ENCODE peak calls at places on chromosomes 2 and 18, in eight cellular contexts. One of them, this sample, is unnamed.

GRCh38 chr2:108169982-108170625 is 69.7 kb upstream of the SULT1C3 start:
- DNase-seq in D341Med: peak
- DNase-seq in stimulated activated effector memory CD8-positive, alpha-beta T cell treated with anti-CD3 and anti-CD28 coated beads, Interleukin-12 subunit alpha, Interleukin-12 subunit beta, amount 100 ng/mL, for 72 hours: no peak
- DNase-seq in Panc1: no peak
- DNase-seq in EL: peak
- DNase-seq in Kasumi-1: peak
- DNase-seq in fibroblast of pulmonary artery: peak
- DNase-seq in HuH-7: peak
- DNase-seq in this sample: no peak

GRCh38 chr2:63874204-63875134 is 32.8 kb downstream of the UGP2 start:
- DNase-seq in D341Med: no peak
- DNase-seq in stimulated activated effector memory CD8-positive, alpha-beta T cell treated with anti-CD3 and anti-CD28 coated beads, Interleukin-12 subunit alpha, Interleukin-12 subunit beta, amount 100 ng/mL, for 72 hours: no peak
- DNase-seq in Panc1: no peak
- DNase-seq in EL: no peak
- DNase-seq in Kasumi-1: no peak
- DNase-seq in fibroblast of pulmonary artery: no peak
- DNase-seq in HuH-7: no peak
- DNase-seq in this sample: no peak

GRCh38 chr2:200369886-200370285 is 63.4 kb downstream of the SPATS2L start:
- DNase-seq in D341Med: no peak
- DNase-seq in stimulated activated effector memory CD8-positive, alpha-beta T cell treated with anti-CD3 and anti-CD28 coated beads, Interleukin-12 subunit alpha, Interleukin-12 subunit beta, amount 100 ng/mL, for 72 hours: no peak
- DNase-seq in Panc1: no peak
- DNase-seq in EL: no peak
- DNase-seq in Kasumi-1: no peak
- DNase-seq in fibroblast of pulmonary artery: no peak
- DNase-seq in HuH-7: no peak
- DNase-seq in this sample: no peak

GRCh38 chr2:105320651-105321215 is 8.8 kb downstream of the TGFBRAP1 start:
- DNase-seq in D341Med: peak
- DNase-seq in stimulated activated effector memory CD8-positive, alpha-beta T cell treated with anti-CD3 and anti-CD28 coated beads, Interleukin-12 subunit alpha, Interleukin-12 subunit beta, amount 100 ng/mL, for 72 hours: no peak
- DNase-seq in Panc1: no peak
- DNase-seq in EL: no peak
- DNase-seq in Kasumi-1: no peak
- DNase-seq in fibroblast of pulmonary artery: no peak
- DNase-seq in HuH-7: no peak
- DNase-seq in this sample: no peak

GRCh38 chr2:41947701-41948396 is 100.0 kb upstream of the PKDCC start:
- DNase-seq in D341Med: no peak
- DNase-seq in stimulated activated effector memory CD8-positive, alpha-beta T cell treated with anti-CD3 and anti-CD28 coated beads, Interleukin-12 subunit alpha, Interleukin-12 subunit beta, amount 100 ng/mL, for 72 hours: no peak
- DNase-seq in Panc1: no peak
- DNase-seq in EL: no peak
- DNase-seq in Kasumi-1: no peak
- DNase-seq in fibroblast of pulmonary artery: no peak
- DNase-seq in HuH-7: no peak
- DNase-seq in this sample: no peak

GRCh38 chr2:217279571-217279970 is 419.7 kb upstream of the TNP1 start:
- DNase-seq in D341Med: no peak
- DNase-seq in stimulated activated effector memory CD8-positive, alpha-beta T cell treated with anti-CD3 and anti-CD28 coated beads, Interleukin-12 subunit alpha, Interleukin-12 subunit beta, amount 100 ng/mL, for 72 hours: no peak
- DNase-seq in Panc1: no peak
- DNase-seq in EL: peak
- DNase-seq in Kasumi-1: no peak
- DNase-seq in fibroblast of pulmonary artery: peak
- DNase-seq in HuH-7: no peak
- DNase-seq in this sample: no peak

GRCh38 chr2:13414907-13415306 is 698.2 kb downstream of the TRIB2 start:
- DNase-seq in D341Med: peak
- DNase-seq in stimulated activated effector memory CD8-positive, alpha-beta T cell treated with anti-CD3 and anti-CD28 coated beads, Interleukin-12 subunit alpha, Interleukin-12 subunit beta, amount 100 ng/mL, for 72 hours: no peak
- DNase-seq in Panc1: no peak
- DNase-seq in EL: no peak
- DNase-seq in Kasumi-1: no peak
- DNase-seq in fibroblast of pulmonary artery: no peak
- DNase-seq in HuH-7: no peak
- DNase-seq in this sample: no peak

GRCh38 chr18:73617981-73618380 is 529.7 kb downstream of the FBXO15 start:
- DNase-seq in D341Med: no peak
- DNase-seq in stimulated activated effector memory CD8-positive, alpha-beta T cell treated with anti-CD3 and anti-CD28 coated beads, Interleukin-12 subunit alpha, Interleukin-12 subunit beta, amount 100 ng/mL, for 72 hours: no peak
- DNase-seq in Panc1: no peak
- DNase-seq in EL: no peak
- DNase-seq in Kasumi-1: no peak
- DNase-seq in fibroblast of pulmonary artery: no peak
- DNase-seq in HuH-7: no peak
- DNase-seq in this sample: no peak

GRCh38 chr2:74831693-74832530 is 2.0 kb upstream of the HK2 start:
- DNase-seq in D341Med: no peak
- DNase-seq in stimulated activated effector memory CD8-positive, alpha-beta T cell treated with anti-CD3 and anti-CD28 coated beads, Interleukin-12 subunit alpha, Interleukin-12 subunit beta, amount 100 ng/mL, for 72 hours: no peak
- DNase-seq in Panc1: no peak
- DNase-seq in EL: peak
- DNase-seq in Kasumi-1: peak
- DNase-seq in fibroblast of pulmonary artery: no peak
- DNase-seq in HuH-7: no peak
- DNase-seq in this sample: no peak

GRCh38 chr18:23400918-23401317 is 52.2 kb upstream of the RIOK3 start:
- DNase-seq in D341Med: no peak
- DNase-seq in stimulated activated effector memory CD8-positive, alpha-beta T cell treated with anti-CD3 and anti-CD28 coated beads, Interleukin-12 subunit alpha, Interleukin-12 subunit beta, amount 100 ng/mL, for 72 hours: no peak
- DNase-seq in Panc1: no peak
- DNase-seq in EL: no peak
- DNase-seq in Kasumi-1: no peak
- DNase-seq in fibroblast of pulmonary artery: no peak
- DNase-seq in HuH-7: no peak
- DNase-seq in this sample: no peak

GRCh38 chr2:38122344-38122743 is 46.4 kb upstream of the CYP1B1 start:
- DNase-seq in D341Med: no peak
- DNase-seq in stimulated activated effector memory CD8-positive, alpha-beta T cell treated with anti-CD3 and anti-CD28 coated beads, Interleukin-12 subunit alpha, Interleukin-12 subunit beta, amount 100 ng/mL, for 72 hours: no peak
- DNase-seq in Panc1: no peak
- DNase-seq in EL: no peak
- DNase-seq in Kasumi-1: no peak
- DNase-seq in fibroblast of pulmonary artery: no peak
- DNase-seq in HuH-7: no peak
- DNase-seq in this sample: no peak

GRCh38 chr2:27627963-27628766 is 647 bp downstream of the CCDC121 start:
- DNase-seq in D341Med: no peak
- DNase-seq in stimulated activated effector memory CD8-positive, alpha-beta T cell treated with anti-CD3 and anti-CD28 coated beads, Interleukin-12 subunit alpha, Interleukin-12 subunit beta, amount 100 ng/mL, for 72 hours: no peak
- DNase-seq in Panc1: peak
- DNase-seq in EL: peak
- DNase-seq in Kasumi-1: no peak
- DNase-seq in fibroblast of pulmonary artery: peak
- DNase-seq in HuH-7: no peak
- DNase-seq in this sample: no peak

GRCh38 chr2:230694241-230694640 is 18.4 kb upstream of the CAB39 start:
- DNase-seq in D341Med: no peak
- DNase-seq in stimulated activated effector memory CD8-positive, alpha-beta T cell treated with anti-CD3 and anti-CD28 coated beads, Interleukin-12 subunit alpha, Interleukin-12 subunit beta, amount 100 ng/mL, for 72 hours: no peak
- DNase-seq in Panc1: no peak
- DNase-seq in EL: no peak
- DNase-seq in Kasumi-1: no peak
- DNase-seq in fibroblast of pulmonary artery: no peak
- DNase-seq in HuH-7: no peak
- DNase-seq in this sample: no peak

GRCh38 chr2:156333951-156334495 is 1.5 kb upstream of the NR4A2 start:
- DNase-seq in D341Med: peak
- DNase-seq in stimulated activated effector memory CD8-positive, alpha-beta T cell treated with anti-CD3 and anti-CD28 coated beads, Interleukin-12 subunit alpha, Interleukin-12 subunit beta, amount 100 ng/mL, for 72 hours: peak
- DNase-seq in Panc1: no peak
- DNase-seq in EL: peak
- DNase-seq in Kasumi-1: peak
- DNase-seq in fibroblast of pulmonary artery: peak
- DNase-seq in HuH-7: no peak
- DNase-seq in this sample: no peak

GRCh38 chr18:28469946-28470345 is 293.0 kb upstream of the CDH2 start:
- DNase-seq in D341Med: no peak
- DNase-seq in stimulated activated effector memory CD8-positive, alpha-beta T cell treated with anti-CD3 and anti-CD28 coated beads, Interleukin-12 subunit alpha, Interleukin-12 subunit beta, amount 100 ng/mL, for 72 hours: no peak
- DNase-seq in Panc1: no peak
- DNase-seq in EL: peak
- DNase-seq in Kasumi-1: no peak
- DNase-seq in fibroblast of pulmonary artery: no peak
- DNase-seq in HuH-7: no peak
- DNase-seq in this sample: no peak

GRCh38 chr18:51537487-51537886 is 340.0 kb upstream of the MEX3C start:
- DNase-seq in D341Med: peak
- DNase-seq in stimulated activated effector memory CD8-positive, alpha-beta T cell treated with anti-CD3 and anti-CD28 coated beads, Interleukin-12 subunit alpha, Interleukin-12 subunit beta, amount 100 ng/mL, for 72 hours: no peak
- DNase-seq in Panc1: no peak
- DNase-seq in EL: no peak
- DNase-seq in Kasumi-1: no peak
- DNase-seq in fibroblast of pulmonary artery: peak
- DNase-seq in HuH-7: no peak
- DNase-seq in this sample: no peak

GRCh38 chr18:7567487-7568425 is 640 bp downstream of the PTPRM start:
- DNase-seq in D341Med: peak
- DNase-seq in stimulated activated effector memory CD8-positive, alpha-beta T cell treated with anti-CD3 and anti-CD28 coated beads, Interleukin-12 subunit alpha, Interleukin-12 subunit beta, amount 100 ng/mL, for 72 hours: peak
- DNase-seq in Panc1: no peak
- DNase-seq in EL: peak
- DNase-seq in Kasumi-1: peak
- DNase-seq in fibroblast of pulmonary artery: peak
- DNase-seq in HuH-7: peak
- DNase-seq in this sample: no peak

GRCh38 chr2:132400169-132400900 is 16.3 kb upstream of the GPR39 start:
- DNase-seq in D341Med: no peak
- DNase-seq in stimulated activated effector memory CD8-positive, alpha-beta T cell treated with anti-CD3 and anti-CD28 coated beads, Interleukin-12 subunit alpha, Interleukin-12 subunit beta, amount 100 ng/mL, for 72 hours: no peak
- DNase-seq in Panc1: no peak
- DNase-seq in EL: peak
- DNase-seq in Kasumi-1: peak
- DNase-seq in fibroblast of pulmonary artery: peak
- DNase-seq in HuH-7: no peak
- DNase-seq in this sample: no peak

GRCh38 chr2:84640386-84640785 is 124.1 kb downstream of the DNAH6 start:
- DNase-seq in D341Med: no peak
- DNase-seq in stimulated activated effector memory CD8-positive, alpha-beta T cell treated with anti-CD3 and anti-CD28 coated beads, Interleukin-12 subunit alpha, Interleukin-12 subunit beta, amount 100 ng/mL, for 72 hours: no peak
- DNase-seq in Panc1: no peak
- DNase-seq in EL: no peak
- DNase-seq in Kasumi-1: no peak
- DNase-seq in fibroblast of pulmonary artery: no peak
- DNase-seq in HuH-7: no peak
- DNase-seq in this sample: no peak

GRCh38 chr2:151569167-151569566 is 159.5 kb downstream of the RIF1 start:
- DNase-seq in D341Med: no peak
- DNase-seq in stimulated activated effector memory CD8-positive, alpha-beta T cell treated with anti-CD3 and anti-CD28 coated beads, Interleukin-12 subunit alpha, Interleukin-12 subunit beta, amount 100 ng/mL, for 72 hours: peak
- DNase-seq in Panc1: no peak
- DNase-seq in EL: no peak
- DNase-seq in Kasumi-1: no peak
- DNase-seq in fibroblast of pulmonary artery: peak
- DNase-seq in HuH-7: no peak
- DNase-seq in this sample: no peak

GRCh38 chr18:74356959-74357358 is 41.3 kb downstream of the C18orf63 start:
- DNase-seq in D341Med: no peak
- DNase-seq in stimulated activated effector memory CD8-positive, alpha-beta T cell treated with anti-CD3 and anti-CD28 coated beads, Interleukin-12 subunit alpha, Interleukin-12 subunit beta, amount 100 ng/mL, for 72 hours: no peak
- DNase-seq in Panc1: no peak
- DNase-seq in EL: no peak
- DNase-seq in Kasumi-1: no peak
- DNase-seq in fibroblast of pulmonary artery: no peak
- DNase-seq in HuH-7: no peak
- DNase-seq in this sample: no peak

GRCh38 chr2:239161711-239162140 is 239.1 kb downstream of the HDAC4 start:
- DNase-seq in D341Med: no peak
- DNase-seq in stimulated activated effector memory CD8-positive, alpha-beta T cell treated with anti-CD3 and anti-CD28 coated beads, Interleukin-12 subunit alpha, Interleukin-12 subunit beta, amount 100 ng/mL, for 72 hours: no peak
- DNase-seq in Panc1: no peak
- DNase-seq in EL: no peak
- DNase-seq in Kasumi-1: no peak
- DNase-seq in fibroblast of pulmonary artery: no peak
- DNase-seq in HuH-7: no peak
- DNase-seq in this sample: no peak

GRCh38 chr2:147469471-147469870 is 375.4 kb upstream of the ACVR2A start:
- DNase-seq in D341Med: no peak
- DNase-seq in stimulated activated effector memory CD8-positive, alpha-beta T cell treated with anti-CD3 and anti-CD28 coated beads, Interleukin-12 subunit alpha, Interleukin-12 subunit beta, amount 100 ng/mL, for 72 hours: no peak
- DNase-seq in Panc1: no peak
- DNase-seq in EL: no peak
- DNase-seq in Kasumi-1: no peak
- DNase-seq in fibroblast of pulmonary artery: no peak
- DNase-seq in HuH-7: no peak
- DNase-seq in this sample: no peak

GRCh38 chr2:96091711-96092579 is 24.4 kb downstream of the ADRA2B start:
- DNase-seq in D341Med: peak
- DNase-seq in stimulated activated effector memory CD8-positive, alpha-beta T cell treated with anti-CD3 and anti-CD28 coated beads, Interleukin-12 subunit alpha, Interleukin-12 subunit beta, amount 100 ng/mL, for 72 hours: no peak
- DNase-seq in Panc1: no peak
- DNase-seq in EL: no peak
- DNase-seq in Kasumi-1: no peak
- DNase-seq in fibroblast of pulmonary artery: no peak
- DNase-seq in HuH-7: no peak
- DNase-seq in this sample: no peak

GRCh38 chr2:226999676-227000075 is 163.8 kb downstream of the RHBDD1 start:
- DNase-seq in D341Med: no peak
- DNase-seq in stimulated activated effector memory CD8-positive, alpha-beta T cell treated with anti-CD3 and anti-CD28 coated beads, Interleukin-12 subunit alpha, Interleukin-12 subunit beta, amount 100 ng/mL, for 72 hours: no peak
- DNase-seq in Panc1: no peak
- DNase-seq in EL: no peak
- DNase-seq in Kasumi-1: peak
- DNase-seq in fibroblast of pulmonary artery: peak
- DNase-seq in HuH-7: no peak
- DNase-seq in this sample: no peak

GRCh38 chr2:54588244-54588899 is 132.2 kb downstream of the SPTBN1 start:
- DNase-seq in D341Med: no peak
- DNase-seq in stimulated activated effector memory CD8-positive, alpha-beta T cell treated with anti-CD3 and anti-CD28 coated beads, Interleukin-12 subunit alpha, Interleukin-12 subunit beta, amount 100 ng/mL, for 72 hours: no peak
- DNase-seq in Panc1: no peak
- DNase-seq in EL: no peak
- DNase-seq in Kasumi-1: no peak
- DNase-seq in fibroblast of pulmonary artery: no peak
- DNase-seq in HuH-7: no peak
- DNase-seq in this sample: no peak

GRCh38 chr2:128786800-128787478 is 468.3 kb upstream of the HS6ST1 start:
- DNase-seq in D341Med: no peak
- DNase-seq in stimulated activated effector memory CD8-positive, alpha-beta T cell treated with anti-CD3 and anti-CD28 coated beads, Interleukin-12 subunit alpha, Interleukin-12 subunit beta, amount 100 ng/mL, for 72 hours: peak
- DNase-seq in Panc1: no peak
- DNase-seq in EL: no peak
- DNase-seq in Kasumi-1: no peak
- DNase-seq in fibroblast of pulmonary artery: peak
- DNase-seq in HuH-7: no peak
- DNase-seq in this sample: no peak

GRCh38 chr18:45165871-45166270 is 449.4 kb upstream of the SLC14A2 start:
- DNase-seq in D341Med: no peak
- DNase-seq in stimulated activated effector memory CD8-positive, alpha-beta T cell treated with anti-CD3 and anti-CD28 coated beads, Interleukin-12 subunit alpha, Interleukin-12 subunit beta, amount 100 ng/mL, for 72 hours: no peak
- DNase-seq in Panc1: no peak
- DNase-seq in EL: no peak
- DNase-seq in Kasumi-1: no peak
- DNase-seq in fibroblast of pulmonary artery: no peak
- DNase-seq in HuH-7: no peak
- DNase-seq in this sample: no peak

GRCh38 chr2:188410504-188411235 is 119.0 kb downstream of the GULP1 start:
- DNase-seq in D341Med: no peak
- DNase-seq in stimulated activated effector memory CD8-positive, alpha-beta T cell treated with anti-CD3 and anti-CD28 coated beads, Interleukin-12 subunit alpha, Interleukin-12 subunit beta, amount 100 ng/mL, for 72 hours: no peak
- DNase-seq in Panc1: no peak
- DNase-seq in EL: peak
- DNase-seq in Kasumi-1: no peak
- DNase-seq in fibroblast of pulmonary artery: peak
- DNase-seq in HuH-7: no peak
- DNase-seq in this sample: no peak

GRCh38 chr18:61528961-61529360 is 195.7 kb downstream of the CDH20 start:
- DNase-seq in D341Med: no peak
- DNase-seq in stimulated activated effector memory CD8-positive, alpha-beta T cell treated with anti-CD3 and anti-CD28 coated beads, Interleukin-12 subunit alpha, Interleukin-12 subunit beta, amount 100 ng/mL, for 72 hours: no peak
- DNase-seq in Panc1: no peak
- DNase-seq in EL: no peak
- DNase-seq in Kasumi-1: no peak
- DNase-seq in fibroblast of pulmonary artery: no peak
- DNase-seq in HuH-7: no peak
- DNase-seq in this sample: no peak

GRCh38 chr2:2286592-2286991 is 44.5 kb downstream of the MYT1L start:
- DNase-seq in D341Med: no peak
- DNase-seq in stimulated activated effector memory CD8-positive, alpha-beta T cell treated with anti-CD3 and anti-CD28 coated beads, Interleukin-12 subunit alpha, Interleukin-12 subunit beta, amount 100 ng/mL, for 72 hours: no peak
- DNase-seq in Panc1: no peak
- DNase-seq in EL: no peak
- DNase-seq in Kasumi-1: no peak
- DNase-seq in fibroblast of pulmonary artery: no peak
- DNase-seq in HuH-7: no peak
- DNase-seq in this sample: no peak

GRCh38 chr2:38187416-38188127 is 111.6 kb upstream of the CYP1B1 start:
- DNase-seq in D341Med: no peak
- DNase-seq in stimulated activated effector memory CD8-positive, alpha-beta T cell treated with anti-CD3 and anti-CD28 coated beads, Interleukin-12 subunit alpha, Interleukin-12 subunit beta, amount 100 ng/mL, for 72 hours: no peak
- DNase-seq in Panc1: no peak
- DNase-seq in EL: peak
- DNase-seq in Kasumi-1: no peak
- DNase-seq in fibroblast of pulmonary artery: peak
- DNase-seq in HuH-7: no peak
- DNase-seq in this sample: no peak

GRCh38 chr2:64329848-64330247 is 124.1 kb upstream of the LGALSL start:
- DNase-seq in D341Med: no peak
- DNase-seq in stimulated activated effector memory CD8-positive, alpha-beta T cell treated with anti-CD3 and anti-CD28 coated beads, Interleukin-12 subunit alpha, Interleukin-12 subunit beta, amount 100 ng/mL, for 72 hours: no peak
- DNase-seq in Panc1: no peak
- DNase-seq in EL: no peak
- DNase-seq in Kasumi-1: no peak
- DNase-seq in fibroblast of pulmonary artery: peak
- DNase-seq in HuH-7: no peak
- DNase-seq in this sample: no peak

GRCh38 chr2:7118606-7119503 is 201.6 kb downstream of the RNF144A start:
- DNase-seq in D341Med: peak
- DNase-seq in stimulated activated effector memory CD8-positive, alpha-beta T cell treated with anti-CD3 and anti-CD28 coated beads, Interleukin-12 subunit alpha, Interleukin-12 subunit beta, amount 100 ng/mL, for 72 hours: no peak
- DNase-seq in Panc1: no peak
- DNase-seq in EL: peak
- DNase-seq in Kasumi-1: peak
- DNase-seq in fibroblast of pulmonary artery: peak
- DNase-seq in HuH-7: peak
- DNase-seq in this sample: no peak